ENCODE peak calls at places on chromosomes 16 and 17, in five cellular contexts. J is ascending aorta, S is ovary, F is fibroblast of lung, E is AG04450. X is an unnamed sample.

GRCh38 chr16:51161440-51162195 is 10.5 kb upstream of the SALL1 start:
- DNase-seq in E (no peak), F (peak), J (no peak), S (no peak), X (no peak)

GRCh38 chr17:596763-597644 is 117.6 kb downstream of the VPS53 start:
- DNase-seq in F (peak), E (no peak), J (no peak), S (no peak), X (no peak)

GRCh38 chr16:82603784-82604411 is 22.9 kb upstream of the CDH13 start:
- DNase-seq in J (peak), S (no peak), F (peak), E (peak), X (peak)

GRCh38 chr17:73492802-73493139 is 151.5 kb downstream of the SDK2 start:
- DNase-seq in E (no peak), S (no peak), F (no peak), J (no peak), X (no peak)

GRCh38 chr17:6162892-6163291 is 92.7 kb downstream of the WSCD1 start:
- DNase-seq in S (no peak), J (no peak), E (no peak), F (no peak), X (no peak)

GRCh38 chr17:40956401-40957254 is 10.1 kb downstream of the KRT39 start:
- DNase-seq in E (peak), F (peak), J (no peak), S (no peak), X (no peak)

GRCh38 chr17:42754782-42755181 is 6.2 kb upstream of the RAMP2 start:
- DNase-seq in E (no peak), S (no peak), F (peak), J (peak), X (peak)

GRCh38 chr16:24775455-24775854 is 46.0 kb downstream of the TNRC6A start:
- DNase-seq in J (no peak), F (no peak), S (no peak), E (no peak), X (no peak)

GRCh38 chr17:44351961-44352921 is 7.1 kb downstream of the GRN start:
- DNase-seq in J (no peak), E (no peak), S (no peak), F (no peak), X (no peak)

GRCh38 chr17:79183221-79184158 is 108.9 kb downstream of the ENGASE start:
- DNase-seq in E (no peak), S (no peak), J (no peak), F (no peak), X (no peak)

GRCh38 chr16:4358831-4359561 is 7.9 kb upstream of the PAM16 start:
- DNase-seq in F (no peak), S (peak), E (no peak), J (peak), X (peak)

GRCh38 chr17:81057079-81057730 is 22.3 kb downstream of the BAIAP2 start:
- DNase-seq in J (no peak), F (no peak), S (no peak), E (no peak), X (no peak)

DNA sequence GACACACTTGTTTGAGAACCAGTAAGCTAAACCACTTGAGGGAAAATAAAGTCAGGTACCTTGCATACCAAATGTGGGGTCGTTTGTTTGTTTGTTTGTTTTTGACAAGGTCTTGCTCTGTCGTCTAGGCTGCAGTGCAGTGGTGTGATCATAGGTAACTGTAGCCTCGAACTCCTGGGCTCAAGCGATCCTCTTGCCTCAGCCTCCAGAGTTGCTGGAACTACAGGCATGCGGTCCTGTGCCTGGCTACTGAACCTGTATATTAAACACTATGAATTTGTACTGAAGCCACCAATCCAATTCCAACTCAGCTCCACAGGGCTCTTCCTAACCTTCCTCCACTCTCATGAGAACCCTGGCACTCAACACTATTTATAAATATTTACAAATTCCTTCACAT is 51.9 kb downstream of the WWP2 start:
- DNase-seq in S (no peak), J (peak), F (no peak), E (no peak), X (no peak)
- H3K27ac ChIP-seq in S (peak), J (no peak), F (no peak), E (no peak), X (no peak)

GRCh38 chr17:60164697-60165096 is 14.9 kb downstream of the CA4 start:
- DNase-seq in E (no peak), J (no peak), F (no peak), S (no peak), X (no peak)

GRCh38 chr17:60165223-60165622 is 15.4 kb downstream of the CA4 start:
- DNase-seq in E (no peak), S (no peak), F (no peak), J (peak), X (no peak)

GRCh38 chr17:60163108-60163784 is 13.5 kb downstream of the CA4 start:
- DNase-seq in J (no peak), S (no peak), E (no peak), F (no peak), X (no peak)

GRCh38 chr17:60165976-60166375 is 16.2 kb downstream of the CA4 start:
- DNase-seq in E (no peak), S (no peak), J (peak), F (no peak), X (no peak)

GRCh38 chr17:60164164-60164563 is 14.4 kb downstream of the CA4 start:
- DNase-seq in S (no peak), J (no peak), F (no peak), E (no peak), X (no peak)
- H3K27ac ChIP-seq in S (no peak), J (no peak), F (no peak), E (no peak), X (no peak)

GRCh38 chr16:53784312-53784711 is 80.4 kb downstream of the FTO start:
- DNase-seq in E (no peak), S (no peak), F (peak), J (no peak), X (no peak)
- H3K27ac ChIP-seq in E (no peak), S (no peak), F (no peak), J (no peak), X (no peak)

GRCh38 chr17:30827082-30827481 is 2.6 kb upstream of the CRLF3 start:
- DNase-seq in F (no peak), J (no peak), S (no peak), E (no peak), X (no peak)

GRCh38 chr17:30832438-30832790 is 648 bp downstream of the ATAD5 start:
- DNase-seq in J (no peak), F (no peak), E (no peak), S (no peak), X (no peak)

GRCh38 chr17:30829022-30829421 is 2.7 kb upstream of the ATAD5 start:
- DNase-seq in F (no peak), E (no peak), J (no peak), S (no peak), X (no peak)

GRCh38 chr17:30831663-30832437 is at the start of gene ATAD5:
- DNase-seq in S (peak), J (peak), F (peak), E (peak), X (peak)

GRCh38 chr17:30831257-30831656 is 509 bp upstream of the ATAD5 start:
- DNase-seq in S (no peak), J (no peak), F (peak), E (no peak), X (no peak)
- H3K27ac ChIP-seq in S (no peak), J (no peak), F (peak), E (no peak), X (no peak)